ENCODE peak calls at places on chromosome 5, in seven cellular contexts. N is activated T-cell treated with anti-CD3 and anti-CD28 coated beads, Interleukin-2, amount 50 U/mL, for 48 hours; T is activated CD8-positive, alpha-beta memory T cell treated with anti-CD3 and anti-CD28 coated beads, Interleukin-2, amount 10 ng/mL, durations not matched to agents 7 days and 5 days; O is caudate nucleus; S is GM04504; D is astrocyte of the hippocampus; W is stimulated activated CD4-positive, alpha-beta T cell treated with anti-CD3 and anti-CD28 coated beads, Interleukin-15, amount 100 ng/mL, for 1 hour. X is an unnamed sample.

GRCh38 chr5:159319363-159319762 is 10.9 kb downstream of the IL12B start:
- DNase-seq in N (no peak), S (no peak), O (no peak), D (no peak), W (no peak), T (no peak), X (no peak)

GRCh38 chr5:13695076-13695712 is 249.3 kb downstream of the DNAH5 start:
- DNase-seq in T (no peak), D (no peak), N (no peak), O (no peak), W (no peak), S (no peak), X (no peak)

GRCh38 chr5:32506251-32506661 is 61.7 kb upstream of the ZFR start:
- DNase-seq in N (no peak), T (no peak), S (no peak), W (no peak), O (no peak), D (peak), X (no peak)

GRCh38 chr5:68529581-68529980 is 314.0 kb downstream of the PIK3R1 start:
- DNase-seq in W (no peak), S (peak), D (peak), O (no peak), N (no peak), T (no peak), X (no peak)

GRCh38 chr5:71778678-71779276 is 59.7 kb downstream of the CARTPT start:
- DNase-seq in T (no peak), S (no peak), N (no peak), W (no peak), O (peak), D (peak), X (no peak)

GRCh38 chr5:76788362-76788761 is 30.5 kb upstream of the F2RL1 start:
- DNase-seq in S (no peak), T (no peak), O (no peak), D (no peak), N (no peak), W (no peak), X (no peak)

GRCh38 chr5:168314735-168315411 is 23.4 kb downstream of the WWC1 start:
- DNase-seq in S (peak), D (peak), N (no peak), O (no peak), W (no peak), T (no peak), X (no peak)

GRCh38 chr5:75279324-75279723 is 42.6 kb upstream of the ANKRD31 start:
- DNase-seq in W (no peak), T (no peak), O (no peak), S (no peak), D (no peak), N (no peak), X (no peak)

GRCh38 chr5:79756102-79756501 is 66.5 kb downstream of the CMYA5 start:
- DNase-seq in T (no peak), D (no peak), O (no peak), N (no peak), S (no peak), W (no peak), X (no peak)

GRCh38 chr5:16713386-16713928 is 96.7 kb upstream of the RETREG1 start:
- DNase-seq in T (no peak), D (peak), O (peak), N (no peak), S (no peak), W (no peak), X (no peak)

GRCh38 chr5:58411372-58411771 is 48.5 kb downstream of the PLK2 start:
- DNase-seq in T (no peak), W (no peak), S (no peak), D (peak), N (no peak), O (no peak), X (no peak)

GRCh38 chr5:124669956-124670671 is 76.3 kb downstream of the ZNF608 start:
- DNase-seq in O (no peak), N (no peak), W (no peak), T (no peak), S (no peak), D (peak), X (no peak)

GRCh38 chr5:52922384-52922783 is 66.8 kb upstream of the ITGA2 start:
- DNase-seq in S (peak), D (peak), O (no peak), N (no peak), T (no peak), W (no peak), X (no peak)

X was measured in cortex of kidney.